ENCODE peak calls at places on chromosomes 1 and 21, in nine cellular contexts. N, W, G, X, B, T, K, R and P are unnamed samples. For H3K36me3, the result is how much of the 10 kb centered on the place peaks cover.

GRCh38 chr1:161502641-161503393 is 2.4 kb upstream of the FCGR2A start:
- DNase-seq in N (no peak), W (no peak), G (no peak), X (peak), B (no peak), T (no peak), K (no peak), R (no peak), P (no peak)

GRCh38 chr1:180181996-180182675 is 27.5 kb downstream of the QSOX1 start:
- DNase-seq in N (no peak), W (no peak), G (no peak), X (no peak), B (no peak), T (no peak), K (peak), R (no peak), P (peak)

GRCh38 chr1:183567584-183567983 is 22.7 kb downstream of the NCF2 start:
- DNase-seq in N (no peak), W (peak), G (peak), X (no peak), B (no peak), T (peak), K (no peak), R (no peak), P (no peak)

GRCh38 chr1:232873931-232874330 is 68.7 kb downstream of the MAP10 start:
- DNase-seq in N (no peak), W (no peak), G (no peak), X (no peak), B (no peak), T (no peak), K (no peak), R (no peak), P (no peak)

GRCh38 chr1:201279313-201279712 is 4.0 kb upstream of the PKP1 start:
- DNase-seq in N (peak), W (no peak), G (no peak), X (no peak), B (no peak), T (peak), K (no peak), R (no peak), P (no peak)

GRCh38 chr1:26694597-26695416 is 1.0 kb upstream of the ARID1A start:
- DNase-seq in N (no peak), W (no peak), G (no peak), X (no peak), B (peak), T (no peak), K (no peak), R (no peak), P (no peak)

GRCh38 chr1:109821221-109821669 is 57.5 kb upstream of the EPS8L3 start:
- DNase-seq in N (peak), W (peak), G (no peak), X (peak), B (no peak), T (peak), K (peak), R (no peak), P (peak)

GRCh38 chr1:170840371-170840770 is 95.0 kb upstream of the MROH9 start:
- DNase-seq in N (no peak), W (no peak), G (no peak), X (no peak), B (no peak), T (no peak), K (no peak), R (no peak), P (no peak)

GRCh38 chr1:225809842-225810578 is at the start of gene EPHX1:
- DNase-seq in N (peak), W (peak), G (peak), X (peak), B (peak), T (peak), K (peak), R (no peak), P (peak)

GRCh38 chr1:158112994-158113758 is 67.5 kb upstream of the CD1D start:
- DNase-seq in N (no peak), W (no peak), G (peak), X (no peak), B (peak), T (peak), K (no peak), R (no peak), P (peak)

GRCh38 chr1:165449121-165449520 is 4.2 kb upstream of the RXRG start:
- DNase-seq in N (no peak), W (no peak), G (no peak), X (no peak), B (no peak), T (no peak), K (no peak), R (no peak), P (no peak)

GRCh38 chr21:34698270-34699015 is 29.6 kb downstream of the CLIC6 start:
- DNase-seq in N (no peak), W (no peak), G (no peak), X (no peak), B (no peak), T (no peak), K (no peak), R (no peak), P (no peak)

GRCh38 chr21:26842976-26843911 is 2.0 kb downstream of the ADAMTS1 start:
- DNase-seq in N (peak), W (peak), G (peak), X (peak), B (peak), T (peak), K (peak), R (no peak), P (peak)

GRCh38 chr1:187283984-187284383 is 455.2 kb downstream of the PLA2G4A start:
- DNase-seq in N (no peak), W (no peak), G (no peak), X (no peak), B (no peak), T (no peak), K (no peak), R (no peak), P (no peak)

GRCh38 chr1:167630568-167631385 is 745 bp downstream of the RCSD1 start:
- DNase-seq in N (no peak), W (no peak), G (no peak), X (no peak), B (no peak), T (peak), K (no peak), R (no peak), P (no peak)

GRCh38 chr1:150544204-150544603 is 5.0 kb upstream of the ADAMTSL4 start:
- DNase-seq in N (no peak), W (no peak), G (no peak), X (no peak), B (no peak), T (no peak), K (no peak), R (no peak), P (no peak)

GRCh38 chr1:247578946-247579460 is 9.2 kb upstream of the OR2G2 start:
- DNase-seq in N (no peak), W (no peak), G (no peak), X (no peak), B (no peak), T (no peak), K (no peak), R (no peak), P (no peak)

GRCh38 chr1:18727956-18728355 is 97.3 kb downstream of the PAX7 start:
- DNase-seq in N (no peak), W (no peak), G (no peak), X (no peak), B (peak), T (no peak), K (no peak), R (no peak), P (no peak)

GRCh38 chr1:230860617-230861384 is 7.5 kb downstream of the C1orf198 start:
- DNase-seq in N (no peak), W (no peak), G (no peak), X (no peak), B (no peak), T (no peak), K (no peak), R (no peak), P (no peak)

GRCh38 chr21:33231526-33231925 is 1.8 kb downstream of the IFNAR2 start:
- DNase-seq in N (no peak), W (no peak), G (no peak), X (no peak), B (no peak), T (no peak), K (no peak), R (no peak), P (no peak)

GRCh38 chr1:10835423-10836421 is 39.3 kb upstream of the CASZ1 start:
- DNase-seq in N (peak), W (peak), G (peak), X (peak), B (peak), T (peak), K (no peak), R (no peak), P (no peak)

GRCh38 chr21:26137379-26138060 is 33.0 kb downstream of the APP start:
- DNase-seq in N (no peak), W (no peak), G (no peak), X (no peak), B (no peak), T (no peak), K (no peak), R (no peak), P (no peak)

GRCh38 chr1:67053535-67053784 is 488 bp downstream of the SLC35D1 start:
- DNase-seq in N (peak), W (peak), G (peak), X (peak), B (peak), T (peak), K (peak), R (no peak), P (peak)

GRCh38 chr1:224450956-224451350 is 16.4 kb upstream of the WDR26 start:
- DNase-seq in N (no peak), W (no peak), G (no peak), X (no peak), B (no peak), T (no peak), K (no peak), R (no peak), P (no peak)

GRCh38 chr21:36156815-36157670 is at the start of gene DOP1B:
- DNase-seq in N (peak), W (no peak), G (no peak), X (no peak), B (no peak), T (no peak), K (peak), R (no peak), P (no peak)

GRCh38 chr1:107093385-107093784 is 36.9 kb downstream of the PRMT6 start:
- DNase-seq in N (no peak), W (no peak), G (no peak), X (peak), B (no peak), T (no peak), K (no peak), R (no peak), P (no peak)

GRCh38 chr1:171110485-171111340 is 20.0 kb downstream of the FMO3 start:
- DNase-seq in N (no peak), W (no peak), G (no peak), X (no peak), B (no peak), T (no peak), K (no peak), R (no peak), P (no peak)

GRCh38 chr1:168506204-168506819 is 37.5 kb downstream of the XCL2 start:
- DNase-seq in N (no peak), W (no peak), G (no peak), X (peak), B (no peak), T (no peak), K (no peak), R (no peak), P (no peak)

GRCh38 chr1:145955436-145955835 is 2.4 kb downstream of the LIX1L start:
- DNase-seq in N (no peak), W (no peak), G (no peak), X (no peak), B (no peak), T (no peak), K (no peak), R (no peak), P (no peak)

GRCh38 chr1:64894438-64895196 is 71.7 kb downstream of the JAK1 start:
- DNase-seq in N (no peak), W (no peak), G (no peak), X (no peak), B (no peak), T (peak), K (no peak), R (no peak), P (no peak)

GRCh38 chr1:154715385-154715784 is 107.4 kb upstream of the ADAR start:
- DNase-seq in N (no peak), W (no peak), G (no peak), X (no peak), B (no peak), T (no peak), K (no peak), R (no peak), P (no peak)

GRCh38 chr1:98289296-98289695 is 368.5 kb upstream of the DPYD start:
- DNase-seq in N (no peak), W (no peak), G (no peak), X (no peak), B (no peak), T (no peak), K (no peak), R (no peak), P (no peak)

GRCh38 chr1:98288494-98288893 is 367.7 kb upstream of the DPYD start:
- DNase-seq in N (no peak), W (no peak), G (no peak), X (no peak), B (no peak), T (no peak), K (no peak), R (no peak), P (no peak)

GRCh38 chr1:98296681-98297080 is 364.8 kb upstream of the SNX7 start:
- DNase-seq in N (no peak), W (no peak), G (no peak), X (no peak), B (no peak), T (no peak), K (no peak), R (no peak), P (no peak)

GRCh38 chr1:98294127-98294526 is 367.4 kb upstream of the SNX7 start:
- DNase-seq in N (no peak), W (no peak), G (no peak), X (no peak), B (no peak), T (no peak), K (no peak), R (no peak), P (no peak)

DNA sequence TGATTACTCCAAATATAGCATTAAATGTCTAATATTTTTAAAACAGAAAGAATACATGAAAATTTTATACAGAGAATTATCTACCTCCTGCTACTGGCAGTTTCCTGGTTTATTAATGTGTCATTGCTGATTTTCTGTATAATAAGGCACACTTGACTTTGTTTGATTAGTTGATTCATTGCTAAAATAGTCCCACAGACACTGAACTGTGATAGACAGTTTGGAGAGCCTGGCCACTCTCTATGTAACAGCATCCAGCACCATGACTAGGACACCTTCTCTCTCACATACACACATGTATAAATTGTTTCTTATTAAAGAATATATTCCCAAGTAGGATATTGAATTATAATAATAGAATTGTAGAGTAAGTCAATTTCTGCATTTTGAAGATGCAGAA is 368.5 kb upstream of the SNX7 start:
- DNase-seq in N (no peak), W (no peak), G (no peak), X (no peak), B (no peak), T (no peak), K (no peak), R (no peak), P (no peak)
- H3K27ac ChIP-seq in N (no peak), W (no peak), G (no peak), X (no peak), B (no peak), T (no peak), K (no peak), R (no peak), P (no peak)

GRCh38 chr1:63069214-63069613 is 253.2 kb upstream of the FOXD3 start:
- DNase-seq in N (no peak), W (no peak), G (no peak), X (no peak), B (no peak), T (no peak), K (no peak), R (no peak), P (no peak)

GRCh38 chr1:63074321-63074720 is 248.0 kb upstream of the FOXD3 start:
- DNase-seq in N (no peak), W (no peak), G (peak), X (no peak), B (no peak), T (no peak), K (no peak), R (no peak), P (no peak)

GRCh38 chr1:63068626-63069025 is 253.7 kb upstream of the FOXD3 start:
- DNase-seq in N (no peak), W (no peak), G (no peak), X (no peak), B (no peak), T (no peak), K (no peak), R (no peak), P (no peak)

GRCh38 chr1:63073530-63074306 is 248.6 kb upstream of the FOXD3 start:
- DNase-seq in N (no peak), W (no peak), G (peak), X (no peak), B (peak), T (peak), K (no peak), R (no peak), P (no peak)
- H3K4me3 ChIP-seq in N (peak), W (no peak), G (peak), X (peak), B (peak), T (no peak), K (no peak), R (peak), P (no peak)

GRCh38 chr21:42696026-42696380 is 42.6 kb downstream of the PDE9A start:
- DNase-seq in N (no peak), W (no peak), G (no peak), X (no peak), B (no peak), T (no peak), K (peak), R (no peak), P (peak)

GRCh38 chr21:42696516-42697040 is 43.2 kb downstream of the PDE9A start:
- DNase-seq in N (no peak), W (no peak), G (peak), X (no peak), B (no peak), T (no peak), K (no peak), R (no peak), P (no peak)

GRCh38 chr21:42692688-42693087 is 39.3 kb downstream of the PDE9A start:
- DNase-seq in N (no peak), W (no peak), G (no peak), X (no peak), B (no peak), T (no peak), K (peak), R (no peak), P (peak)

GRCh38 chr21:42695324-42696025 is 42.1 kb downstream of the PDE9A start:
- DNase-seq in N (no peak), W (no peak), G (no peak), X (no peak), B (no peak), T (peak), K (no peak), R (no peak), P (peak)

DNA sequence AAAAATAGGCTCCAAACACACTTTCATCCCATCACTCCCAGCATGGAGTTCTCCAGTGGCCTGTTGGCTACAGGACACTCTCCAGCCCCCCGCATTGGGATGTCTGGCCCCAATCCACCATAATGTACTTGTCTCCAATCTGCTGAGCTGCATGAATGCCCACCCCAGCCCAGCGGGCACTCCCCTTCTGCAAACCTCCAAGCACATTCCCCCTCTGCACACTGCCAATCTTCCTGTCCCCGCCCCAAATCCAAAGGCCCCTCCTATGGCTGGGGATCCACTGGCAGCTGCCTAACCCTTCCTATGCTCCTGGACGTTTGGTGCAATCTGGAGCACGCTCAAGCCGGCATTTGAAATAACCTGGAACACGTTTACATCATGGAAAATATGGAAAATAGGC is 41.3 kb downstream of the PDE9A start:
- DNase-seq in N (no peak), W (no peak), G (no peak), X (no peak), B (no peak), T (no peak), K (no peak), R (no peak), P (no peak)
- H3K36me3 ChIP-seq in N (under half), W (under half), G (under half), X (under half), B (under half), T (under half), K (under half), R (under half), P (under half)

GRCh38 chr1:83055391-83056170 is 943.4 kb downstream of the TTLL7 start:
- DNase-seq in N (no peak), W (no peak), G (no peak), X (no peak), B (no peak), T (no peak), K (no peak), R (no peak), P (no peak)
- H3K27ac ChIP-seq in N (no peak), W (no peak), G (no peak), X (no peak), B (no peak), T (no peak), K (no peak), R (no peak), P (no peak)